ENCODE peak calls at places on chromosomes 7 and 10, in seven cellular contexts. One of them, this sample, is unnamed.

GRCh38 chr10:50501478-50501877 is 122.3 kb downstream of the SGMS1 start:
- DNase-seq in thoracic aorta: no peak
- DNase-seq in right cardiac atrium: no peak
- DNase-seq in OCI-LY7: no peak
- DNase-seq in brain microvascular endothelial cell: no peak
- DNase-seq in substantia nigra: no peak
- DNase-seq in tibial nerve: no peak
- DNase-seq in this sample: no peak

GRCh38 chr7:66043681-66044497 is 31.7 kb upstream of the ASL start:
- DNase-seq in thoracic aorta: no peak
- DNase-seq in right cardiac atrium: peak
- DNase-seq in OCI-LY7: no peak
- DNase-seq in brain microvascular endothelial cell: no peak
- DNase-seq in substantia nigra: peak
- DNase-seq in tibial nerve: no peak
- DNase-seq in this sample: peak

GRCh38 chr7:76220185-76221057 is 18.7 kb downstream of the SRRM3 start:
- DNase-seq in thoracic aorta: no peak
- DNase-seq in right cardiac atrium: peak
- DNase-seq in OCI-LY7: no peak
- DNase-seq in brain microvascular endothelial cell: peak
- DNase-seq in substantia nigra: peak
- DNase-seq in tibial nerve: no peak
- DNase-seq in this sample: no peak

GRCh38 chr7:13879994-13880686 is 109.3 kb downstream of the ETV1 start:
- DNase-seq in thoracic aorta: no peak
- DNase-seq in right cardiac atrium: no peak
- DNase-seq in OCI-LY7: no peak
- DNase-seq in brain microvascular endothelial cell: peak
- DNase-seq in substantia nigra: no peak
- DNase-seq in tibial nerve: no peak
- DNase-seq in this sample: no peak

GRCh38 chr7:4648111-4648510 is 34.0 kb upstream of the FOXK1 start:
- DNase-seq in thoracic aorta: no peak
- DNase-seq in right cardiac atrium: no peak
- DNase-seq in OCI-LY7: no peak
- DNase-seq in brain microvascular endothelial cell: no peak
- DNase-seq in substantia nigra: no peak
- DNase-seq in tibial nerve: no peak
- DNase-seq in this sample: no peak

GRCh38 chr10:110074986-110075664 is 67.3 kb downstream of the ADD3 start:
- DNase-seq in thoracic aorta: no peak
- DNase-seq in right cardiac atrium: no peak
- DNase-seq in OCI-LY7: peak
- DNase-seq in brain microvascular endothelial cell: peak
- DNase-seq in substantia nigra: no peak
- DNase-seq in tibial nerve: no peak
- DNase-seq in this sample: no peak

GRCh38 chr10:119541046-119541445 is 1.5 kb downstream of the RGS10 start:
- DNase-seq in thoracic aorta: no peak
- DNase-seq in right cardiac atrium: no peak
- DNase-seq in OCI-LY7: no peak
- DNase-seq in brain microvascular endothelial cell: no peak
- DNase-seq in substantia nigra: no peak
- DNase-seq in tibial nerve: no peak
- DNase-seq in this sample: no peak

GRCh38 chr10:48506147-48506917 is 98.5 kb downstream of the ARHGAP22 start:
- DNase-seq in thoracic aorta: no peak
- DNase-seq in right cardiac atrium: no peak
- DNase-seq in OCI-LY7: peak
- DNase-seq in brain microvascular endothelial cell: peak
- DNase-seq in substantia nigra: no peak
- DNase-seq in tibial nerve: no peak
- DNase-seq in this sample: no peak

GRCh38 chr7:130090745-130091532 is 20.6 kb downstream of the KLHDC10 start:
- DNase-seq in thoracic aorta: no peak
- DNase-seq in right cardiac atrium: no peak
- DNase-seq in OCI-LY7: no peak
- DNase-seq in brain microvascular endothelial cell: no peak
- DNase-seq in substantia nigra: no peak
- DNase-seq in tibial nerve: no peak
- DNase-seq in this sample: no peak

GRCh38 chr10:91034042-91034441 is 113.2 kb upstream of the ANKRD1 start:
- DNase-seq in thoracic aorta: no peak
- DNase-seq in right cardiac atrium: no peak
- DNase-seq in OCI-LY7: no peak
- DNase-seq in brain microvascular endothelial cell: no peak
- DNase-seq in substantia nigra: no peak
- DNase-seq in tibial nerve: no peak
- DNase-seq in this sample: no peak

GRCh38 chr7:128307066-128307465 is 36.6 kb downstream of the RBM28 start:
- DNase-seq in thoracic aorta: no peak
- DNase-seq in right cardiac atrium: no peak
- DNase-seq in OCI-LY7: no peak
- DNase-seq in brain microvascular endothelial cell: no peak
- DNase-seq in substantia nigra: no peak
- DNase-seq in tibial nerve: no peak
- DNase-seq in this sample: no peak

GRCh38 chr10:112741830-112742402 is 208.1 kb upstream of the TCF7L2 start:
- DNase-seq in thoracic aorta: no peak
- DNase-seq in right cardiac atrium: no peak
- DNase-seq in OCI-LY7: no peak
- DNase-seq in brain microvascular endothelial cell: no peak
- DNase-seq in substantia nigra: no peak
- DNase-seq in tibial nerve: no peak
- DNase-seq in this sample: no peak

GRCh38 chr7:28539289-28539981 is 127.1 kb downstream of the CREB5 start:
- DNase-seq in thoracic aorta: no peak
- DNase-seq in right cardiac atrium: no peak
- DNase-seq in OCI-LY7: no peak
- DNase-seq in brain microvascular endothelial cell: no peak
- DNase-seq in substantia nigra: no peak
- DNase-seq in tibial nerve: no peak
- DNase-seq in this sample: no peak

GRCh38 chr7:84083846-84084245 is 110.7 kb downstream of the SEMA3A start:
- DNase-seq in thoracic aorta: no peak
- DNase-seq in right cardiac atrium: no peak
- DNase-seq in OCI-LY7: no peak
- DNase-seq in brain microvascular endothelial cell: no peak
- DNase-seq in substantia nigra: no peak
- DNase-seq in tibial nerve: no peak
- DNase-seq in this sample: no peak

GRCh38 chr10:67841737-67842136 is 3.7 kb upstream of the DNAJC12 start:
- DNase-seq in thoracic aorta: no peak
- DNase-seq in right cardiac atrium: no peak
- DNase-seq in OCI-LY7: no peak
- DNase-seq in brain microvascular endothelial cell: no peak
- DNase-seq in substantia nigra: no peak
- DNase-seq in tibial nerve: no peak
- DNase-seq in this sample: no peak

GRCh38 chr10:4678023-4678950 is 147.7 kb upstream of the AKR1E2 start:
- DNase-seq in thoracic aorta: no peak
- DNase-seq in right cardiac atrium: no peak
- DNase-seq in OCI-LY7: no peak
- DNase-seq in brain microvascular endothelial cell: peak
- DNase-seq in substantia nigra: no peak
- DNase-seq in tibial nerve: no peak
- DNase-seq in this sample: no peak

GRCh38 chr7:15581352-15581951 is 19.6 kb upstream of the AGMO start:
- DNase-seq in thoracic aorta: no peak
- DNase-seq in right cardiac atrium: no peak
- DNase-seq in OCI-LY7: no peak
- DNase-seq in brain microvascular endothelial cell: no peak
- DNase-seq in substantia nigra: no peak
- DNase-seq in tibial nerve: no peak
- DNase-seq in this sample: no peak

GRCh38 chr7:41730668-41731067 is 27.8 kb upstream of the INHBA start:
- DNase-seq in thoracic aorta: no peak
- DNase-seq in right cardiac atrium: no peak
- DNase-seq in OCI-LY7: no peak
- DNase-seq in brain microvascular endothelial cell: no peak
- DNase-seq in substantia nigra: no peak
- DNase-seq in tibial nerve: no peak
- DNase-seq in this sample: no peak

GRCh38 chr10:50360077-50360476 is 108.8 kb upstream of the ASAH2 start:
- DNase-seq in thoracic aorta: no peak
- DNase-seq in right cardiac atrium: no peak
- DNase-seq in OCI-LY7: no peak
- DNase-seq in brain microvascular endothelial cell: no peak
- DNase-seq in substantia nigra: no peak
- DNase-seq in tibial nerve: no peak
- DNase-seq in this sample: no peak

GRCh38 chr10:8026349-8027259 is 27.9 kb upstream of the GATA3 start:
- DNase-seq in thoracic aorta: no peak
- DNase-seq in right cardiac atrium: no peak
- DNase-seq in OCI-LY7: no peak
- DNase-seq in brain microvascular endothelial cell: no peak
- DNase-seq in substantia nigra: no peak
- DNase-seq in tibial nerve: no peak
- DNase-seq in this sample: no peak

GRCh38 chr7:30986738-30987137 is 23.0 kb downstream of the GHRHR start:
- DNase-seq in thoracic aorta: no peak
- DNase-seq in right cardiac atrium: no peak
- DNase-seq in OCI-LY7: no peak
- DNase-seq in brain microvascular endothelial cell: no peak
- DNase-seq in substantia nigra: no peak
- DNase-seq in tibial nerve: no peak
- DNase-seq in this sample: no peak

GRCh38 chr10:43689618-43689954 is 40.9 kb upstream of the ZNF32 start:
- DNase-seq in thoracic aorta: no peak
- DNase-seq in right cardiac atrium: peak
- DNase-seq in OCI-LY7: no peak
- DNase-seq in brain microvascular endothelial cell: peak
- DNase-seq in substantia nigra: peak
- DNase-seq in tibial nerve: peak
- DNase-seq in this sample: peak

GRCh38 chr10:116771101-116771705 is 28.8 kb upstream of the HSPA12A start:
- DNase-seq in thoracic aorta: no peak
- DNase-seq in right cardiac atrium: peak
- DNase-seq in OCI-LY7: no peak
- DNase-seq in brain microvascular endothelial cell: peak
- DNase-seq in substantia nigra: no peak
- DNase-seq in tibial nerve: peak
- DNase-seq in this sample: no peak
- H3K27ac ChIP-seq in thoracic aorta: no peak
- H3K27ac ChIP-seq in right cardiac atrium: peak
- H3K27ac ChIP-seq in OCI-LY7: no peak
- H3K27ac ChIP-seq in brain microvascular endothelial cell: peak
- H3K27ac ChIP-seq in substantia nigra: no peak
- H3K27ac ChIP-seq in tibial nerve: peak
- H3K27ac ChIP-seq in this sample: peak

GRCh38 chr7:132276252-132276651 is 300.0 kb downstream of the PLXNA4 start:
- DNase-seq in thoracic aorta: no peak
- DNase-seq in right cardiac atrium: no peak
- DNase-seq in OCI-LY7: no peak
- DNase-seq in brain microvascular endothelial cell: no peak
- DNase-seq in substantia nigra: no peak
- DNase-seq in tibial nerve: no peak
- DNase-seq in this sample: no peak
- H3K27ac ChIP-seq in thoracic aorta: no peak
- H3K27ac ChIP-seq in right cardiac atrium: no peak
- H3K27ac ChIP-seq in OCI-LY7: no peak
- H3K27ac ChIP-seq in brain microvascular endothelial cell: no peak
- H3K27ac ChIP-seq in substantia nigra: no peak
- H3K27ac ChIP-seq in tibial nerve: no peak
- H3K27ac ChIP-seq in this sample: no peak

GRCh38 chr7:27178366-27178765 is 4.2 kb upstream of the HOXA10 start:
- DNase-seq in thoracic aorta: no peak
- DNase-seq in right cardiac atrium: peak
- DNase-seq in OCI-LY7: no peak
- DNase-seq in brain microvascular endothelial cell: no peak
- DNase-seq in substantia nigra: no peak
- DNase-seq in tibial nerve: peak
- DNase-seq in this sample: peak

GRCh38 chr7:27176343-27176731 is 2.2 kb upstream of the HOXA10 start:
- DNase-seq in thoracic aorta: no peak
- DNase-seq in right cardiac atrium: peak
- DNase-seq in OCI-LY7: no peak
- DNase-seq in brain microvascular endothelial cell: no peak
- DNase-seq in substantia nigra: no peak
- DNase-seq in tibial nerve: no peak
- DNase-seq in this sample: peak

GRCh38 chr7:27179030-27179429 is 4.9 kb upstream of the HOXA10 start:
- DNase-seq in thoracic aorta: no peak
- DNase-seq in right cardiac atrium: peak
- DNase-seq in OCI-LY7: no peak
- DNase-seq in brain microvascular endothelial cell: no peak
- DNase-seq in substantia nigra: no peak
- DNase-seq in tibial nerve: peak
- DNase-seq in this sample: peak

GRCh38 chr7:27176962-27177794 is 3.1 kb upstream of the HOXA10 start:
- DNase-seq in thoracic aorta: no peak
- DNase-seq in right cardiac atrium: peak
- DNase-seq in OCI-LY7: no peak
- DNase-seq in brain microvascular endothelial cell: no peak
- DNase-seq in substantia nigra: no peak
- DNase-seq in tibial nerve: peak
- DNase-seq in this sample: peak

GRCh38 chr7:27177795-27178320 is 3.7 kb upstream of the HOXA10 start:
- DNase-seq in thoracic aorta: no peak
- DNase-seq in right cardiac atrium: no peak
- DNase-seq in OCI-LY7: no peak
- DNase-seq in brain microvascular endothelial cell: no peak
- DNase-seq in substantia nigra: no peak
- DNase-seq in tibial nerve: peak
- DNase-seq in this sample: no peak
- H3K27ac ChIP-seq in thoracic aorta: no peak
- H3K27ac ChIP-seq in right cardiac atrium: no peak
- H3K27ac ChIP-seq in OCI-LY7: no peak
- H3K27ac ChIP-seq in brain microvascular endothelial cell: no peak
- H3K27ac ChIP-seq in substantia nigra: no peak
- H3K27ac ChIP-seq in tibial nerve: peak
- H3K27ac ChIP-seq in this sample: peak

DNA sequence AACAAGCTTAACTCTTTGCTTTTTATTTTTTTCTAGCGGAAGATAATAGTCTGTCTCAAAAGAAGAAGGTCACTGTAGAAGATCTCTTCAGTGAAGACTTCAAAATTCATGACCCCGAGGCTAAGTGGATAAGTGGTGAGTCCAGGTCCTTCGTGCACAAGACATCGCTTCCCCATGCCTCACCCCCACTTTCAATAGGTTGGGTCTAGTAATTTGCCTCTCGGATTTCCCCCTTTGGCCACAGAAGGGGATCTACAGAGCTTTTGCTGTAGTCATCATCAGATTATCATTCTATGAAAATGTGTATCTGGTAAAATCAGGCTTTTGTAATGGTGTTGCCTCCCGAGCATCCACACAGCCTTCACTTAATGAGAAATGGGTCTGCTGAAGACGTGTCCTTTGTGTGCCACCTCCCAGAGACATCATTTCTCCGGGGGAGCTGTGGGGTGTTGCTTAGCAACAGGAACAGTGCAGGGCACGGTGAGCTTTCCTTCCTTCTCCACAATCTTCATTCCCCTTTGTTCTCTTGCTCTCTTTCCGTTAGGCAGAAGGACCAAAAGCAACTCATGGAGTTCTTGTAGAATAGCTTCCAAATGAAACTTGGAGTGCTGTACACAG is 422.8 kb downstream of the DPP6 start:
- DNase-seq in thoracic aorta: no peak
- DNase-seq in right cardiac atrium: no peak
- DNase-seq in OCI-LY7: no peak
- DNase-seq in brain microvascular endothelial cell: no peak
- DNase-seq in substantia nigra: no peak
- DNase-seq in tibial nerve: no peak
- DNase-seq in this sample: no peak
- H3K27ac ChIP-seq in thoracic aorta: no peak
- H3K27ac ChIP-seq in right cardiac atrium: no peak
- H3K27ac ChIP-seq in OCI-LY7: no peak
- H3K27ac ChIP-seq in brain microvascular endothelial cell: no peak
- H3K27ac ChIP-seq in substantia nigra: peak
- H3K27ac ChIP-seq in tibial nerve: no peak
- H3K27ac ChIP-seq in this sample: no peak